ENCODE peak calls at places on chromosomes 7 and 10, in six cellular contexts. L is PC-9, D is HCT116, R is lower lobe of right lung, N is thyroid gland, U is SK-N-SH. P is an unnamed sample.

GRCh38 chr10:14126697-14127440 is 203.9 kb downstream of the FRMD4A start:
- DNase-seq in L (peak; percentile 72), D (no peak), R (no peak), N (peak; percentile 12), U (no peak), P (no peak)

GRCh38 chr10:35992107-35992506 is 350.0 kb upstream of the FZD8 start:
- DNase-seq in L (no peak), D (no peak), R (no peak), N (no peak), U (no peak), P (no peak)

GRCh38 chr7:44449531-44449930 is 40.9 kb downstream of the NUDCD3 start:
- DNase-seq in L (no peak), D (no peak), R (no peak), N (no peak), U (no peak), P (no peak)

GRCh38 chr10:63628526-63629362 is 107.5 kb downstream of the REEP3 start:
- DNase-seq in L (no peak), D (peak; percentile 49), R (peak; percentile 65), N (peak; percentile 65), U (peak; percentile 67), P (peak; percentile 76)

GRCh38 chr7:27091125-27091524 is 4.7 kb downstream of the HOXA1 start:
- DNase-seq in L (peak; percentile 74), D (no peak), R (no peak), N (no peak), U (no peak), P (no peak)

GRCh38 chr7:101362334-101363195 is at the start of gene COL26A1:
- DNase-seq in L (no peak), D (no peak), R (peak; percentile 52), N (peak; percentile 46), U (peak; percentile 92), P (no peak)

GRCh38 chr10:124647421-124648130 is 96.6 kb downstream of the FAM53B start:
- DNase-seq in L (no peak), D (peak; percentile 15), R (peak; percentile 89), N (peak; percentile 35), U (peak; percentile 64), P (no peak)

GRCh38 chr10:124996127-124996853 is 54.4 kb downstream of the ZRANB1 start:
- DNase-seq in L (no peak), D (no peak), R (peak; percentile 39), N (no peak), U (no peak), P (no peak)

GRCh38 chr10:84665883-84666463 is 337.6 kb downstream of the CCSER2 start:
- DNase-seq in L (no peak), D (peak; percentile 21), R (peak; percentile 85), N (peak; percentile 15), U (no peak), P (no peak)

GRCh38 chr10:54800677-54801480 is at the start of gene PCDH15:
- DNase-seq in L (no peak), D (no peak), R (no peak), N (peak; percentile 21), U (peak; percentile 37), P (no peak)

GRCh38 chr10:63157845-63158624 is 24.9 kb downstream of the NRBF2 start:
- DNase-seq in L (peak; percentile 76), D (peak; percentile 85), R (no peak), N (no peak), U (peak; percentile 54), P (no peak)

GRCh38 chr7:127850195-127850594 is 181.0 kb downstream of the LRRC4 start:
- DNase-seq in L (no peak), D (no peak), R (no peak), N (no peak), U (no peak), P (no peak)

GRCh38 chr10:112000466-112000865 is 183.1 kb downstream of the GPAM start:
- DNase-seq in L (no peak), D (no peak), R (no peak), N (no peak), U (no peak), P (no peak)

GRCh38 chr7:151179946-151180345 is 7.1 kb downstream of the ASB10 start:
- DNase-seq in L (no peak), D (no peak), R (no peak), N (no peak), U (peak; percentile 25), P (peak; percentile 49)

GRCh38 chr10:69086131-69086530 is 1.8 kb upstream of the SRGN start:
- DNase-seq in L (no peak), D (no peak), R (no peak), N (no peak), U (no peak), P (no peak)

GRCh38 chr10:12961416-12961815 is 40.1 kb downstream of the CCDC3 start:
- DNase-seq in L (no peak), D (no peak), R (no peak), N (no peak), U (no peak), P (peak; percentile 75)

GRCh38 chr10:44261710-44262455 is 123.0 kb downstream of the CXCL12 start:
- DNase-seq in L (no peak), D (no peak), R (no peak), N (no peak), U (peak; percentile 55), P (no peak)

GRCh38 chr7:69436944-69437343 is 161.3 kb upstream of the AUTS2 start:
- DNase-seq in L (no peak), D (no peak), R (no peak), N (peak; percentile 17), U (no peak), P (no peak)

GRCh38 chr10:72228318-72228751 is 12.3 kb upstream of the ASCC1 start:
- DNase-seq in L (no peak), D (no peak), R (no peak), N (no peak), U (peak; percentile 37), P (no peak)

GRCh38 chr10:54585572-54585971 is 215.5 kb downstream of the PCDH15 start:
- DNase-seq in L (no peak), D (no peak), R (no peak), N (no peak), U (peak; percentile 0), P (no peak)

GRCh38 chr10:971613-972012 is 16.6 kb upstream of the GTPBP4 start:
- DNase-seq in L (no peak), D (no peak), R (no peak), N (peak; percentile 17), U (no peak), P (no peak)

GRCh38 chr10:97534746-97535367 is 36.1 kb downstream of the UBTD1 start:
- DNase-seq in L (no peak), D (no peak), R (no peak), N (no peak), U (peak; percentile 62), P (no peak)

GRCh38 chr10:126059101-126059826 is 162.9 kb downstream of the FANK1 start:
- DNase-seq in L (no peak), D (no peak), R (no peak), N (no peak), U (peak; percentile 56), P (no peak)

GRCh38 chr10:113893570-113893969 is 39.1 kb downstream of the NHLRC2 start:
- DNase-seq in L (peak; percentile 43), D (no peak), R (no peak), N (no peak), U (no peak), P (no peak)

GRCh38 chr10:113890769-113891168 is 36.3 kb downstream of the NHLRC2 start:
- DNase-seq in L (no peak), D (no peak), R (no peak), N (no peak), U (no peak), P (no peak)

GRCh38 chr10:113895018-113895417 is 40.6 kb downstream of the NHLRC2 start:
- DNase-seq in L (peak; percentile 66), D (no peak), R (no peak), N (no peak), U (no peak), P (no peak)

GRCh38 chr10:113894581-113894980 is 40.1 kb downstream of the NHLRC2 start:
- DNase-seq in L (no peak), D (no peak), R (no peak), N (no peak), U (no peak), P (no peak)

GRCh38 chr10:113891476-113891875 is 37.0 kb downstream of the NHLRC2 start:
- DNase-seq in L (no peak), D (no peak), R (no peak), N (no peak), U (no peak), P (no peak)
- TF ChIP-seq CTCF in L (no peak), D (no peak), R (no peak), N (no peak), U (no peak), P (no peak)

DNA sequence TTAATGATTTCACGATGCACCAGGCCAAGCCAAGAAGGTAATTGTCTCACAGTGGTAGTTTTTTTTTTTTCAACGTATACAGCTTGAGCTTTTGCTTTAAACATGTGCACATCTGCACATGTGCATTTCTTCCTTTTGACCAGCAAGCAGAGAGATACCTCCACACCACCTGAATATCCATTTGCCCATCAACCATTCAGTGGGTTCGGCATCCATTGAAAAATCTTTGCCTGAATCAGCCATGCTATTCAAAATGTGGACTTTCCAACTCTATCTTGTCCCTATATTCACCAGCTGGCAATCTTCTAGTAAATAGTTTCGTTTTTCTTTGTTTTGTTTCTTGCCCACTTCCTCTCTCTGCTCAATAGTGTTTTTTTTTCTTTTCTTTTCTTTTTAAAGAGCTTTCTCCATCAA is 7.7 kb upstream of the TRA2A start:
- DNase-seq in L (no peak), D (no peak), R (no peak), N (no peak), U (no peak), P (no peak)
- H3K4me3 ChIP-seq in L (no peak overlapping the region), D (no peak overlapping the region), R (no peak overlapping the region), N (no peak overlapping the region), U (no peak overlapping the region), P (no peak overlapping the region)

DNA sequence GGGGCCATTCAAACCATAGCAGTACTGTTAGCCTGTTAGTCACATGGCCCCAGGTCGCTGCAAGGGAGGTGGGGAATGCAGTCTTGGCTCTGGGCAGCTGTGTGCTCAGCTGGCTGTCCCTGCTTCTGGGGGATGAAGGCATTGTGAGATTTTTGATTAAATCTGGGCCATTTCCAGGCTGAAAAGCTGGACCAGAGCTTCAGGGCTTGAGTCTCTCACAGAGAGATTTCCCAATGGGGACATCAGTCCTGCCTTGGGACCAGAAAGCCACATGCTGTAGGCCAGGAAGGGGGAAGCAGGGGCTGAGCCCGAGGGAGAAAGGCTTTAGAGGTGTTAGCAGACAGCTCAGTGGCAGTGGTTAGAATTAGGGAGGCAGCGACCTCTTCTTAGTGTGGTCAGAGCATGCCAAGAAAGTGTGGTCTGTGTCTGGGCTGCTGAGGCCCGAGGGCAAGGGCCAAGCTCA is 33.6 kb downstream of the PALD1 start:
- DNase-seq in L (no peak), D (no peak), R (no peak), N (no peak), U (peak; percentile 75), P (no peak)
- H3K27ac ChIP-seq in L (no peak overlapping the region), D (no peak overlapping the region), R (peak overlapping the region; percentile 31), N (no peak overlapping the region), U (no peak overlapping the region), P (no peak overlapping the region)

GRCh38 chr7:41695661-41696322 is 7.1 kb downstream of the INHBA start:
- DNase-seq in L (no peak), D (no peak), R (no peak), N (no peak), U (no peak), P (no peak)

GRCh38 chr7:41696323-41696916 is 6.5 kb downstream of the INHBA start:
- DNase-seq in L (peak; percentile 68), D (peak; percentile 39), R (peak; percentile 76), N (peak; percentile 60), U (peak; percentile 79), P (no peak)

GRCh38 chr7:41694490-41694889 is 8.4 kb downstream of the INHBA start:
- DNase-seq in L (no peak), D (no peak), R (no peak), N (no peak), U (no peak), P (no peak)

GRCh38 chr7:41691286-41691966 is 11.5 kb downstream of the INHBA start:
- DNase-seq in L (no peak), D (no peak), R (no peak), N (no peak), U (no peak), P (no peak)

GRCh38 chr7:41693150-41693997 is 9.5 kb downstream of the INHBA start:
- DNase-seq in L (no peak), D (no peak), R (no peak), N (no peak), U (peak; percentile 35), P (no peak)
- TF ChIP-seq CTCF in L (peak; percentile 72), D (peak; percentile 25), R (peak; percentile 7), N (no peak), U (peak; percentile 67), P (peak; percentile 36)

P was measured in coronary artery.